ENCODE peak calls at places on chromosomes 6 and 20, in six cellular contexts. N, A, D, V, G and M are unnamed samples.

GRCh38 chr6:161143663-161144430 is 130.0 kb downstream of the AGPAT4 start:
- DNase-seq in N (no peak), A (no peak), D (no peak), G (no peak), V (no peak), M (no peak)

GRCh38 chr6:41039060-41039998 is at the start of gene UNC5CL:
- DNase-seq in V (no peak), A (peak), G (no peak), N (peak), D (no peak), M (peak)

GRCh38 chr6:125232466-125232865 is 69.3 kb downstream of the HDDC2 start:
- DNase-seq in N (no peak), G (no peak), V (no peak), D (no peak), A (no peak), M (no peak)

GRCh38 chr20:49394264-49394663 is 88.2 kb downstream of the KCNB1 start:
- DNase-seq in A (no peak), N (no peak), G (no peak), D (no peak), V (no peak), M (no peak)

GRCh38 chr20:50585678-50586077 is 75.5 kb downstream of the PTPN1 start:
- DNase-seq in V (no peak), D (no peak), G (no peak), N (no peak), A (no peak), M (no peak)

GRCh38 chr20:53028337-53029007 is 56.3 kb downstream of the TSHZ2 start:
- DNase-seq in A (no peak), G (no peak), V (no peak), D (no peak), N (no peak), M (no peak)

GRCh38 chr6:170279977-170280688 is 10.7 kb downstream of the DLL1 start:
- DNase-seq in D (peak), G (no peak), V (no peak), A (no peak), N (peak), M (no peak)

GRCh38 chr20:55354700-55355099 is 650.6 kb downstream of the CBLN4 start:
- DNase-seq in D (no peak), V (no peak), G (no peak), N (no peak), A (no peak), M (no peak)

GRCh38 chr20:40563296-40563950 is 125.6 kb downstream of the MAFB start:
- DNase-seq in G (no peak), A (no peak), N (peak), D (no peak), V (peak), M (peak)

GRCh38 chr20:37988555-37988954 is 44.7 kb downstream of the TTI1 start:
- DNase-seq in A (no peak), V (no peak), G (no peak), N (no peak), D (no peak), M (no peak)

GRCh38 chr6:16514249-16514648 is 247.0 kb downstream of the ATXN1 start:
- DNase-seq in V (no peak), N (peak), D (no peak), A (peak), G (no peak), M (peak)

GRCh38 chr6:41442800-41443501 is 103.2 kb upstream of the FOXP4 start:
- DNase-seq in G (peak), A (peak), N (no peak), D (peak), V (peak), M (no peak)

GRCh38 chr20:63505281-63505680 is 6.4 kb upstream of the EEF1A2 start:
- DNase-seq in N (no peak), V (no peak), A (no peak), D (no peak), G (no peak), M (no peak)

GRCh38 chr6:35505985-35506384 is 6.7 kb downstream of the TULP1 start:
- DNase-seq in A (no peak), N (no peak), V (no peak), G (no peak), D (no peak), M (no peak)

GRCh38 chr20:51938557-51939324 is 136.4 kb upstream of the SALL4 start:
- DNase-seq in G (no peak), A (no peak), V (no peak), N (no peak), D (no peak), M (no peak)

GRCh38 chr6:28982476-28983266 is 22.4 kb downstream of the ZNF311 start:
- DNase-seq in A (peak), D (no peak), N (peak), G (no peak), V (no peak), M (no peak)

GRCh38 chr6:93423542-93423941 is 4.2 kb upstream of the EPHA7 start:
- DNase-seq in G (no peak), D (no peak), V (peak), A (peak), N (no peak), M (no peak)

GRCh38 chr6:70667256-70667710 is 400 bp upstream of the SMAP1 start:
- DNase-seq in N (no peak), D (no peak), G (no peak), V (no peak), A (no peak), M (no peak)

GRCh38 chr6:161835426-161836029 is 561.7 kb upstream of the AGPAT4 start:
- DNase-seq in D (no peak), N (no peak), G (no peak), A (no peak), V (no peak), M (no peak)

GRCh38 chr6:156963712-156964700 is 186.8 kb downstream of the ARID1B start:
- DNase-seq in N (no peak), G (no peak), D (no peak), V (no peak), A (no peak), M (no peak)

GRCh38 chr20:32984196-32984595 is 20.0 kb downstream of the SUN5 start:
- DNase-seq in D (no peak), N (no peak), G (no peak), V (peak), A (no peak), M (no peak)

GRCh38 chr6:6788394-6789020 is 200.0 kb downstream of the LY86 start:
- DNase-seq in A (peak), G (no peak), D (no peak), N (no peak), V (no peak), M (no peak)

GRCh38 chr6:151002562-151002961 is 137.1 kb downstream of the MTHFD1L start:
- DNase-seq in V (no peak), G (no peak), N (no peak), A (no peak), D (no peak), M (no peak)

GRCh38 chr6:133956413-133957049 is 3.5 kb downstream of the TBPL1 start:
- DNase-seq in G (no peak), V (no peak), D (no peak), A (peak), N (no peak), M (no peak)

GRCh38 chr6:169646906-169647567 is 54.8 kb downstream of the WDR27 start:
- DNase-seq in V (no peak), N (no peak), A (no peak), G (no peak), D (no peak), M (no peak)

GRCh38 chr6:149454405-149454848 is 30.4 kb downstream of the ZC3H12D start:
- DNase-seq in V (peak), G (peak), D (peak), A (no peak), N (no peak), M (peak)

GRCh38 chr20:5316188-5317158 is at the start of gene PROKR2:
- DNase-seq in G (no peak), N (no peak), A (no peak), V (no peak), D (no peak), M (no peak)

GRCh38 chr20:575230-575629 is 31.6 kb upstream of the CSNK2A1 start:
- DNase-seq in A (no peak), N (no peak), D (no peak), V (no peak), G (no peak), M (no peak)

GRCh38 chr6:90110971-90111370 is 185.7 kb downstream of the BACH2 start:
- DNase-seq in D (no peak), N (no peak), A (no peak), G (no peak), V (no peak), M (no peak)

GRCh38 chr6:106591111-106591825 is 38.0 kb downstream of the RTN4IP1 start:
- DNase-seq in N (no peak), V (no peak), D (peak), A (no peak), G (no peak), M (peak)

GRCh38 chr6:30127238-30128093 is 8.5 kb upstream of the TRIM40 start:
- DNase-seq in D (no peak), N (no peak), A (no peak), V (no peak), G (no peak), M (no peak)

GRCh38 chr6:31430449-31430848 is 27.1 kb downstream of the MICA start:
- DNase-seq in N (no peak), D (no peak), G (no peak), V (no peak), A (peak), M (no peak)

GRCh38 chr6:168967556-168967955 is 286.1 kb downstream of the THBS2 start:
- DNase-seq in N (no peak), A (no peak), V (no peak), D (no peak), G (no peak), M (no peak)

GRCh38 chr6:139173172-139173571 is 38.3 kb downstream of the HECA start:
- DNase-seq in D (no peak), G (no peak), A (peak), N (no peak), V (no peak), M (no peak)

GRCh38 chr20:17611290-17611539 is 41.3 kb downstream of the DSTN start:
- DNase-seq in D (no peak), A (no peak), N (no peak), G (no peak), V (no peak), M (no peak)

GRCh38 chr20:17611540-17612286 is 41.8 kb downstream of the DSTN start:
- DNase-seq in A (no peak), N (peak), D (peak), V (no peak), G (no peak), M (peak)

GRCh38 chr20:17612975-17613327 is 43.1 kb downstream of the DSTN start:
- DNase-seq in A (no peak), V (no peak), G (no peak), D (no peak), N (no peak), M (no peak)

GRCh38 chr20:17613328-17614175 is 43.7 kb downstream of the DSTN start:
- DNase-seq in V (no peak), N (no peak), D (peak), G (no peak), A (no peak), M (no peak)

GRCh38 chr20:17612287-17612974 is 42.6 kb downstream of the DSTN start:
- DNase-seq in D (peak), A (no peak), G (no peak), V (peak), N (no peak), M (peak)
- TF ChIP-seq POLR2A in D (no peak), A (no peak), G (no peak), V (no peak), N (no peak), M (no peak)

DNA sequence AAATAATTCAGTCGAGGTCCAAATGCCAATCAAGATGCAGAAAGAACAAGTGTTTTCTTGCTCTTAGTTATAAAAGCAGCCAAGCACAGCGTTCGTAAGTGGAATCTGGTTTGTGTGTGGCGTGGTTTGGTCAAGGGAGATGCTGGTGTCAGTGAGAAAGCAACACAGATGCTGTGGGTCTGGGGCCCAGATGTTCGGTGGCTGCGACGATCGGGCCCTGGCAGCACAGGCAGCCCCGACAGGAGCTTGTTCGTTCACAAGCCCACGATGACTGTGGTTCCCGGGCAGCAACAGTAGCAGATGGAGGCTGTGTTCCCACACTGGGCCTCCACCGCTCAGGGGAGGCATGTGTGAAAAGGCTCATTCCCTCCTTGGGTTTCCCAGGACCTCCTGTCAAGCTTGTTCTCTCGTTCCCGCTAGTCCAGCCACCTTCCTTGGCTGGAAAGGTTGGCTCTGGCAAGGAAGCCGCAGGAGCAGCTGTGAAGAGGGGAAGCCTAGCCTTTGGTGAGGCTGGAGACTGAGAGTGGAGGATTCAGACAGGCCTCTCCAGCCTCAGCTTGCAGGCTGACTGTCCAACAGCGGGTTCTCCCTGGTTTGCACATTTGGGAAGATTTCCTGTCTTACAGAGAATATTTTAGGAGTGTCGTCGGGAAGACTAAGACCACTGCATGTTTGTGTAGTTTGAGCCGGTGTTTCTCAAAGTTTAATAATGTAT is 304.7 kb downstream of the QKI start:
- DNase-seq in N (no peak), A (no peak), G (no peak), D (no peak), V (no peak), M (no peak)
- TF ChIP-seq POLR2A in N (no peak), A (no peak), G (no peak), D (no peak), V (no peak), M (no peak)

DNA sequence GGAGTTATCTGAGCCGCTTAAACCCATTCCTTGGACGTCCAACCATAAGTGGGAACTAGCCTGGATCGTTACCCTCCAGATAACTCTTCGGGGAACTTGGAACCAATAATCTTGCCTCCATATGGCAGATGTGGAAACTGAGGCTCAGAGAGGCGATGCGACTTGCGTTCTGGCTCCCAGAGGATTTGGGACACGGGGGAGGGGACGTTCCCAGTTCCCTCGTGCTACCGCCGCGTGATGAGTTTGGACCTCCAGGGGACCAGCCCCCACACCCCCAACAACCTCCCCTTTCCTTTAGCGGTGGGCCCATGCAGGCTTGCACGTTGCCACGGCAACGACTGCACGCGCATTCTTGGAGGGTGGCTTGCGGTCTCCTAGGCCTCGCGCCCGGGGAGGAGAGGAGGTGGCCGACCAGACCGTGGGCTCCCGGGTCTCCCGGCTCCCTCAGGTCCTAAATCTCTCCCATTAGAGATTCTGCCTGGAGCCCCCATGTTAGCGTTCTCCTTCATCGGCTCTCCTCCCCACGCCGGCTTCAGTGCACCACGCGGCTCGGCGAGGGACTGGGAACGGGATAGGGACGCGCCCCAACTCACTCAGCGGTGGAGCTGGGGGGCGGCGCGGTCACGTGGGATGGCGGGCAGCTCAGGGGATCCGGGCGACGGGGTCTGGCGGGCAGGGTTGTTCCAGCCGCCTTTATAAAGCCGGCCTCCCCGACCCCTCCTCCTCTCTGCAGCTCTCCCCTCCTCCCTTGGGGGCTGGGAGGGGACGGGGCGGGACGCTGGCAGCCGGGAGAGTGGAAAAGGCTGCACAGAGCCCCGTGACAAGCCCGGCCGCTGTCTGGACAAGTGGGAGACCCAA is at the start of gene PLTP:
- DNase-seq in V (peak), N (no peak), D (peak), A (peak), G (peak), M (no peak)
- TF ChIP-seq POLR2A in V (peak), N (no peak), D (peak), A (peak), G (no peak), M (peak)

DNA sequence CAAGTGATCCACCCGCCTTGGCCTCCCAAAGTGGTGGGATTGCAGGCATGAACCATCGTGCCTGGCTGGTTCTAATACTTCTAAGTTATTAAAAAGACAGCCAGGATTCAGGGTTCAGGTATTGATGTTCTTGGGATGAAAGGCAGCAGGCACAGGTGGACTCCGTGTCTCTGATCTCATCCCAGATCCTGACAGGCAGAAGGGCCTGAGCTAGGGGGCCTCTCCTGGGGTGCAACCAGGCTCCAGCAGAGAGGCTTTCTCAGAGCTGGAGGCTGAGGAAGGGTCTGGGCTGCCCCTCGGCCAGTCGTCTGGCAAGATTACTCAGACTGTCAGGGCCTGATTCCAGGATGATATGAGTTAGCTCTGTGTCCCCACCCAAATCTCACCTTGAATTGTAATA is 106.3 kb downstream of the SCML4 start:
- DNase-seq in A (no peak), G (no peak), V (no peak), N (no peak), D (no peak), M (no peak)
- TF ChIP-seq POLR2A in A (no peak), G (no peak), V (no peak), N (no peak), D (no peak), M (no peak)

GRCh38 chr20:25389858-25390537 is 637 bp downstream of the ABHD12 start:
- DNase-seq in G (peak), D (no peak), N (peak), A (peak), V (peak), M (peak)
- TF ChIP-seq POLR2A in G (no peak), D (no peak), N (no peak), A (no peak), V (no peak), M (no peak)

GRCh38 chr20:14698125-14698524 is 360.7 kb upstream of the FLRT3 start:
- DNase-seq in G (no peak), D (no peak), A (no peak), V (no peak), N (no peak), M (no peak)
- TF ChIP-seq POLR2A in G (no peak), D (no peak), A (no peak), V (no peak), N (no peak), M (no peak)

GRCh38 chr6:13065596-13065995 is 262.7 kb downstream of the TBC1D7 start:
- DNase-seq in D (no peak), G (no peak), V (no peak), N (no peak), A (no peak), M (no peak)
- TF ChIP-seq POLR2A in D (no peak), G (no peak), V (no peak), N (no peak), A (no peak), M (no peak)

GRCh38 chr20:57754190-57754589 is 44.4 kb upstream of the PMEPA1 start:
- DNase-seq in N (no peak), D (no peak), V (no peak), G (no peak), A (no peak), M (no peak)
- TF ChIP-seq POLR2A in N (no peak), D (no peak), V (no peak), G (no peak), A (no peak), M (no peak)